ENCODE peak calls at places on chromosomes 12 and 14, in eight cellular contexts. I is naive thymus-derived CD4-positive, alpha-beta T cell; V is stomach; T is brain microvascular endothelial cell; G is upper lobe of right lung; C is IMR-90; B is mammary epithelial cell; W is spleen. Y is an unnamed sample.

GRCh38 chr12:18158774-18159557 is 69.0 kb upstream of the RERGL start:
- DNase-seq in I (no peak), V (no peak), T (peak; percentile 45), G (no peak), C (peak; percentile 25), B (peak; percentile 26), W (no peak), Y (no peak)

GRCh38 chr12:92574046-92574783 is 128.6 kb upstream of the PLEKHG7 start:
- DNase-seq in I (no peak), V (no peak), T (peak; percentile 29), G (no peak), C (peak; percentile 40), B (peak; percentile 68), W (no peak), Y (no peak)

GRCh38 chr12:116559330-116560080 is at the start of gene MAP1LC3B2:
- DNase-seq in I (peak; percentile 76), V (peak; percentile 63), T (peak; percentile 65), G (peak; percentile 81), C (peak; percentile 39), B (peak; percentile 99), W (peak; percentile 94), Y (peak; percentile 87)

GRCh38 chr12:80044694-80045046 is 54.7 kb upstream of the OTOGL start:
- DNase-seq in I (no peak), V (no peak), T (peak; percentile 87), G (no peak), C (peak; percentile 94), B (peak; percentile 84), W (no peak), Y (peak; percentile 44)

GRCh38 chr12:2325501-2325900 is 272.7 kb downstream of the CACNA1C start:
- DNase-seq in I (no peak), V (no peak), T (no peak), G (no peak), C (no peak), B (no peak), W (no peak), Y (no peak)

GRCh38 chr12:3684449-3685051 is 68.4 kb downstream of the CRACR2A start:
- DNase-seq in I (no peak), V (no peak), T (no peak), G (no peak), C (no peak), B (no peak), W (no peak), Y (no peak)

GRCh38 chr12:122834229-122834920 is 882 bp upstream of the HIP1R start:
- DNase-seq in I (no peak), V (peak; percentile 64), T (no peak), G (no peak), C (peak; percentile 44), B (peak; percentile 45), W (peak; percentile 85), Y (no peak)

GRCh38 chr12:132029503-132030300 is 80.0 kb downstream of the EP400 start:
- DNase-seq in I (no peak), V (no peak), T (no peak), G (no peak), C (no peak), B (no peak), W (no peak), Y (no peak)

GRCh38 chr14:28656704-28657255 is 109.8 kb upstream of the FOXG1 start:
- DNase-seq in I (no peak), V (no peak), T (no peak), G (no peak), C (no peak), B (peak; percentile 42), W (no peak), Y (no peak)

GRCh38 chr12:124455336-124455735 is 112.1 kb downstream of the NCOR2 start:
- DNase-seq in I (no peak), V (no peak), T (no peak), G (no peak), C (no peak), B (no peak), W (no peak), Y (no peak)

GRCh38 chr12:124457287-124458219 is 109.9 kb downstream of the NCOR2 start:
- DNase-seq in I (peak; percentile 77), V (peak; percentile 54), T (no peak), G (peak; percentile 83), C (peak; percentile 44), B (no peak), W (peak; percentile 86), Y (no peak)

GRCh38 chr12:124454735-124455134 is 112.7 kb downstream of the NCOR2 start:
- DNase-seq in I (no peak), V (no peak), T (peak; percentile 73), G (no peak), C (no peak), B (no peak), W (no peak), Y (no peak)

GRCh38 chr12:124456652-124457152 is 110.7 kb downstream of the NCOR2 start:
- DNase-seq in I (peak; percentile 27), V (no peak), T (no peak), G (no peak), C (no peak), B (no peak), W (peak; percentile 93), Y (no peak)

DNA sequence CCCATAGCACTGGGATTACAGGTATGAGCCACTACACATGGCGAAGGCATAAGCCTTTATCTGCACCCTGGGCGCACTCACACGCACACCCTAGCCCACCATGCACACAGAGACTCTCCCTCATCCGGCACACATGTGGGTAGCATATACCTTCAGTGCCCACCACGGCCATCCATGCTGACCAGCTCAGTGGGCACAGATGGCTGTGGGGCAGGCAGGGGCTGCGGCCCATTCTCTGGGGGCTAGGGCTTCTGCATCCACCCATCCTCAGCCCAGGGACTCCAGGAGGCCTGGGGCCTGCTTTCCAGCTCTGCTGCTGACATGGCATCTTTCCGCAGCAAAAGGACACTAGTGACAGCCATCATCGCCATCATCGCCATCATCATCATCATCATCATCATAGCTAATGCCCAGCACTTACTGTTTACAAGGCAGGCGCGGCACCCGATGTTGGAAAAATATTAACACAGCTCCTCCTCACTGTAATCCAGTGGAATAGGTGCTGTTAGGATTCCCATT is 111.2 kb downstream of the NCOR2 start:
- DNase-seq in I (no peak), V (no peak), T (no peak), G (no peak), C (no peak), B (no peak), W (no peak), Y (no peak)
- H3K27ac ChIP-seq in I (peak overlapping the region; percentile 75), V (peak overlapping the region; percentile 81), T (no peak overlapping the region), G (no peak overlapping the region), C (no peak overlapping the region), B (no peak overlapping the region), W (peak overlapping the region; percentile 76), Y (no peak overlapping the region)

GRCh38 chr14:90273532-90273931 is 17.2 kb downstream of the PSMC1 start:
- DNase-seq in I (no peak), V (no peak), T (no peak), G (no peak), C (no peak), B (no peak), W (no peak), Y (no peak)

GRCh38 chr14:90275455-90275814 is 19.1 kb downstream of the PSMC1 start:
- DNase-seq in I (no peak), V (no peak), T (no peak), G (no peak), C (no peak), B (no peak), W (no peak), Y (no peak)

GRCh38 chr14:90275820-90276219 is 19.5 kb downstream of the PSMC1 start:
- DNase-seq in I (no peak), V (no peak), T (peak; percentile 94), G (no peak), C (no peak), B (no peak), W (no peak), Y (no peak)

GRCh38 chr14:90274019-90274418 is 17.7 kb downstream of the PSMC1 start:
- DNase-seq in I (no peak), V (no peak), T (no peak), G (no peak), C (no peak), B (no peak), W (no peak), Y (no peak)

DNA sequence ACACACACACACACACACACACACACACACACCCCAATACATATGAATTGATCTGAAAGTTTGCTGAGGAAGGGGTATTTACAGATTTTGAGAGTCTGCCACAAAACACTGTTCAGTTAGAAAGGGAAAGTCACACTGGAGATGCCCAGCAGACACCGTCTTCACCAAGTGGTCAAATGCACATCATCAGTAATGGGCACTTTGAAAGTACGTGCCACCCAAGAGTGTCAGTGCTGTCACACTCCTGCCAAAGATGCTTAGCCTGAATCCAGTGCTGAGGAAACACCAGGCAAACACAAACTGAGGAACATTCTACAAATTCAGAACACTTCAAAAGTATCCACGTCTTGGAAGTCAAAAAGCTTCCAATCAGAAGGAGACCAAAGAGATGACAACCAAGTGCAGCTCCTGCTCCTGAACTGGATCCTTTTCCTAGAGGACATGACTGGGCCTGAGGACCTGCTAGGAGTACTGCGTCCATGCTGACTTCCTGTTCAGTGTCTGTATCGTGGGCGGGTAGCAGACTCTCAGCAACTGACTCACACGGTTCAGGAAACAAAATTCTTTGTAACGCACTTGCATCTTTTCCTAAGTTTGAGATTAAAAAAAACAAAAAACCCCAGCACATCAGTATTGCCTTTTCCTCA is 18.6 kb downstream of the PSMC1 start:
- DNase-seq in I (no peak), V (no peak), T (peak; percentile 88), G (no peak), C (peak; percentile 78), B (peak; percentile 69), W (no peak), Y (peak; percentile 34)
- H3K27ac ChIP-seq in I (peak overlapping the region; percentile 20), V (peak overlapping the region; percentile 10), T (peak overlapping the region; percentile 90), G (peak overlapping the region; percentile 1), C (no peak overlapping the region), B (peak overlapping the region; percentile 43), W (peak overlapping the region; percentile 20), Y (peak overlapping the region; percentile 56)

GRCh38 chr12:82994117-82994516 is 307.4 kb downstream of the TMTC2 start:
- DNase-seq in I (no peak), V (no peak), T (no peak), G (no peak), C (no peak), B (no peak), W (no peak), Y (no peak)

GRCh38 chr12:82998509-82998908 is 311.8 kb downstream of the TMTC2 start:
- DNase-seq in I (no peak), V (no peak), T (no peak), G (no peak), C (no peak), B (no peak), W (no peak), Y (no peak)

GRCh38 chr12:82993610-82994009 is 306.9 kb downstream of the TMTC2 start:
- DNase-seq in I (no peak), V (no peak), T (no peak), G (no peak), C (no peak), B (no peak), W (no peak), Y (no peak)

GRCh38 chr12:82996168-82996812 is 309.6 kb downstream of the TMTC2 start:
- DNase-seq in I (no peak), V (no peak), T (no peak), G (no peak), C (no peak), B (peak; percentile 13), W (no peak), Y (no peak)
- H3K27ac ChIP-seq in I (no peak overlapping the region), V (peak overlapping the region; percentile 16), T (no peak overlapping the region), G (no peak overlapping the region), C (no peak overlapping the region), B (no peak overlapping the region), W (no peak overlapping the region), Y (no peak overlapping the region)

DNA sequence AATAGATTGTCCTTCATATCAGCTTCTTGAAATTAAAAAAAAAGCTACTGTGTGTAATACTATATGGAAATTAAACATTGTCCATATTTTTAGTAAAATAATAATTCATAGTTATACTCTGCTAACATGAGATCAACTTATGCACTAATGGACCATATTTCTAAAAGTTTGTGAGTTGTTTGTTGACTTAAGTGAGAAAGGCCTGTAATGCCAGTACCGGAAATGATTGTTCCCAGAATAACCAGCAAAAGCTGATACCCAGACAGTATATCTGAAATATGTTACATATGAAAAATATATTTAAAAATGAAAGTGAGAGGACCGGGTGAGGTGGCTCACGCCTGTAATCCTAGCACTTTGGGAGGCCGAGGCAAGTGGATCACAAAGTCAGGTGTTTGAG is 35.9 kb downstream of the WNK1 start:
- DNase-seq in I (no peak), V (no peak), T (no peak), G (no peak), C (no peak), B (no peak), W (no peak), Y (no peak)
- H3K27ac ChIP-seq in I (no peak overlapping the region), V (no peak overlapping the region), T (peak overlapping the region; percentile 23), G (no peak overlapping the region), C (no peak overlapping the region), B (no peak overlapping the region), W (no peak overlapping the region), Y (peak overlapping the region; percentile 44)